ENCODE peak calls at places on chromosomes 2 and 18, in ten cellular contexts. Q is heart left ventricle; R is effector CD4-positive, alpha-beta T cell; Z is T-helper 9 cell; Y is HAP-1; C is caudate nucleus; U is occipital lobe; P is HS-5; A is skeletal muscle cell; S is naive B cell. M is an unnamed sample.

GRCh38 chr2:207385903-207386302 is 143.9 kb upstream of the CREB1 start:
- DNase-seq in Q (no peak), R (no peak), Z (no peak), Y (no peak), C (no peak), U (no peak), P (peak), A (peak), S (no peak), M (no peak)

GRCh38 chr2:144453486-144454158 is 66.3 kb downstream of the ZEB2 start:
- DNase-seq in Q (no peak), R (no peak), Z (no peak), Y (no peak), C (no peak), U (no peak), P (no peak), A (no peak), S (no peak), M (no peak)

GRCh38 chr2:161250864-161251436 is 57.3 kb upstream of the PSMD14 start:
- DNase-seq in Q (no peak), R (no peak), Z (no peak), Y (peak), C (no peak), U (no peak), P (peak), A (no peak), S (no peak), M (peak)

GRCh38 chr18:60895181-60895580 is 438.0 kb upstream of the CDH20 start:
- DNase-seq in Q (no peak), R (no peak), Z (no peak), Y (no peak), C (no peak), U (no peak), P (no peak), A (no peak), S (no peak), M (no peak)

GRCh38 chr18:57836557-57836956 is 33.4 kb upstream of the ATP8B1 start:
- DNase-seq in Q (no peak), R (no peak), Z (no peak), Y (no peak), C (no peak), U (no peak), P (no peak), A (no peak), S (no peak), M (no peak)

GRCh38 chr2:74694281-74694680 is 40.2 kb downstream of the SEMA4F start:
- DNase-seq in Q (no peak), R (no peak), Z (no peak), Y (no peak), C (no peak), U (no peak), P (no peak), A (no peak), S (no peak), M (no peak)

GRCh38 chr2:47784349-47784851 is 1.5 kb downstream of the MSH6 start:
- DNase-seq in Q (no peak), R (no peak), Z (no peak), Y (no peak), C (peak), U (no peak), P (no peak), A (no peak), S (no peak), M (no peak)

GRCh38 chr2:166090900-166091299 is 36.9 kb downstream of the SCN1A start:
- DNase-seq in Q (no peak), R (no peak), Z (no peak), Y (no peak), C (no peak), U (no peak), P (no peak), A (peak), S (no peak), M (no peak)

GRCh38 chr2:238988752-238989151 is 140.9 kb downstream of the TWIST2 start:
- DNase-seq in Q (no peak), R (no peak), Z (no peak), Y (no peak), C (no peak), U (no peak), P (no peak), A (no peak), S (no peak), M (no peak)

GRCh38 chr18:77095356-77096030 is 37.1 kb downstream of the MBP start:
- DNase-seq in Q (no peak), R (no peak), Z (no peak), Y (no peak), C (no peak), U (no peak), P (no peak), A (no peak), S (no peak), M (no peak)

GRCh38 chr2:222950886-222951285 is 90.0 kb downstream of the ACSL3 start:
- DNase-seq in Q (no peak), R (no peak), Z (no peak), Y (no peak), C (no peak), U (peak), P (no peak), A (peak), S (no peak), M (no peak)

GRCh38 chr2:95319481-95320343 is 22.6 kb downstream of the KCNIP3 start:
- DNase-seq in Q (no peak), R (no peak), Z (no peak), Y (no peak), C (no peak), U (no peak), P (no peak), A (no peak), S (no peak), M (no peak)

GRCh38 chr2:70978388-70979357 is at the start of gene ANKRD53:
- DNase-seq in Q (peak), R (no peak), Z (no peak), Y (no peak), C (no peak), U (no peak), P (no peak), A (no peak), S (no peak), M (no peak)

GRCh38 chr2:181536730-181537129 is 79.5 kb downstream of the ITGA4 start:
- DNase-seq in Q (no peak), R (no peak), Z (no peak), Y (no peak), C (no peak), U (no peak), P (no peak), A (no peak), S (no peak), M (no peak)

GRCh38 chr2:180985771-180986395 is 5.5 kb downstream of the UBE2E3 start:
- DNase-seq in Q (no peak), R (no peak), Z (no peak), Y (no peak), C (no peak), U (no peak), P (no peak), A (no peak), S (no peak), M (no peak)

GRCh38 chr18:13003466-13003896 is 12.3 kb downstream of the CEP192 start:
- DNase-seq in Q (no peak), R (no peak), Z (no peak), Y (peak), C (no peak), U (no peak), P (peak), A (peak), S (no peak), M (no peak)

GRCh38 chr18:76442413-76443171 is 52.5 kb downstream of the ZNF516 start:
- DNase-seq in Q (no peak), R (no peak), Z (no peak), Y (no peak), C (no peak), U (no peak), P (no peak), A (no peak), S (no peak), M (no peak)

GRCh38 chr18:22094375-22094767 is 75.0 kb upstream of the GATA6 start:
- DNase-seq in Q (no peak), R (no peak), Z (no peak), Y (no peak), C (no peak), U (no peak), P (no peak), A (no peak), S (no peak), M (no peak)

GRCh38 chr2:174074831-174075230 is 109.7 kb upstream of the SP3 start:
- DNase-seq in Q (no peak), R (no peak), Z (no peak), Y (no peak), C (no peak), U (no peak), P (no peak), A (no peak), S (no peak), M (no peak)